ENCODE peak calls at places on chromosomes 13 and 19, in nine cellular contexts. Y is mucosa of descending colon, G is glutamatergic neuron, T is AG04450, N is tibial artery, B is AG04449, M is upper lobe of right lung, E is choroid plexus epithelial cell, Q is HCT116. U is an unnamed sample.

GRCh38 chr19:33871605-33872004 is 74.9 kb downstream of the KCTD15 start:
- DNase-seq in Y (no peak), G (no peak), T (no peak), N (no peak), B (no peak), M (no peak), E (no peak), Q (no peak), U (no peak)

GRCh38 chr13:45953082-45953481 is 99.5 kb downstream of the ZC3H13 start:
- DNase-seq in Y (no peak), G (no peak), T (no peak), N (no peak), B (no peak), M (no peak), E (no peak), Q (no peak), U (no peak)

GRCh38 chr19:50516859-50517703 is 3.4 kb upstream of the ASPDH start:
- DNase-seq in Y (peak; percentile 15), G (no peak), T (no peak), N (no peak), B (no peak), M (no peak), E (no peak), Q (no peak), U (no peak)

GRCh38 chr19:14150770-14151661 is 14.6 kb upstream of the ASF1B start:
- DNase-seq in Y (no peak), G (no peak), T (no peak), N (no peak), B (no peak), M (no peak), E (no peak), Q (no peak), U (no peak)

GRCh38 chr19:33393286-33394005 is 19.9 kb downstream of the CEBPG start:
- DNase-seq in Y (peak; percentile 31), G (peak; percentile 55), T (no peak), N (peak; percentile 20), B (no peak), M (no peak), E (no peak), Q (no peak), U (no peak)

GRCh38 chr19:36081385-36081784 is 26.7 kb downstream of the WDR62 start:
- DNase-seq in Y (no peak), G (no peak), T (no peak), N (no peak), B (no peak), M (no peak), E (peak; percentile 18), Q (no peak), U (no peak)

GRCh38 chr13:45674908-45675307 is 27.2 kb upstream of the CBY2 start:
- DNase-seq in Y (no peak), G (no peak), T (no peak), N (no peak), B (peak; percentile 54), M (no peak), E (peak; percentile 51), Q (no peak), U (peak; percentile 92)

GRCh38 chr13:43805681-43806128 is 18.9 kb upstream of the ENOX1 start:
- DNase-seq in Y (no peak), G (no peak), T (no peak), N (no peak), B (no peak), M (no peak), E (peak; percentile 42), Q (no peak), U (peak; percentile 62)

GRCh38 chr19:28884786-28885476 is 328.0 kb downstream of the UQCRFS1 start:
- DNase-seq in Y (no peak), G (no peak), T (no peak), N (no peak), B (no peak), M (no peak), E (no peak), Q (no peak), U (no peak)

DNA sequence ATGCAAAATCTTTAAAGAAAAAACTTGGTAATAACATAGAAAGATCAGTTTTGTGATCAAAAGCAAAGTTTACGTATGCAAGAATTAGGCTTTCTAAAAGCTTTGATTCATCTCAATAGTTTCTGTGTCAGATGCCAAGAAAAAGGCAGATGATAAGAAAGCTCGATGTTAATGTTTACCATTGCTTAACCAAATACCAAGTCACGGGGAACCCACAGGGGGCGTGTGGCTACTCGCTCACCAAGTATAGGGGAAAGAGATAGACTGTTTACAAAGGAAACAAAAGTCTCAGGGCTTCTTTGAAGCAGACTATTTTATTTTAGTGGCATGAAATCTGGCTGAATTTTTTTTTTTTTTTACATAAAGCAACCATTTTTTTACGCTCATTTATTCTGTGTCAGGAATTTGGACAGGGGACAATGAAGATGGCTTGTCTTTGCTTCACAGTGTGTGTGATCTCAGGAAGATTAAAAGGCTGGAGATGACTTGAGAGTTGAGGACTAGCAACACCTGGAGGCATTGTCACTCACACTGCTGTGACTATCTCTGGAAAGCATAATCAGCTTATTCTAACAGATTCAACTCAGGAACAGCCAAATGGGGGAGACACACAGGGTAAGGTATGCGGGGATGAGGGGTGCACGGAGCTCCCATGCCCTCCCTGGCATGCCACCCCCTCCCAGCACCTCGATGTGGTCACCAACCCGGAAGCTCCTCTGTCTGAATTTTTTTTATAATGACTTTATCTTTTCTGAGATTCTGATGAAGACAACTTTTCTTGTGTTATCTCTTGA is 24.9 kb downstream of the RCBTB1 start:
- DNase-seq in Y (no peak), G (no peak), T (peak; percentile 43), N (no peak), B (no peak), M (no peak), E (peak; percentile 85), Q (no peak), U (peak; percentile 41)
- TF ChIP-seq CTCF in Y (no peak), G (no peak), T (peak; percentile 65), N (no peak), B (no peak), M (peak; percentile 31), E (peak; percentile 62), Q (no peak), U (no peak)

DNA sequence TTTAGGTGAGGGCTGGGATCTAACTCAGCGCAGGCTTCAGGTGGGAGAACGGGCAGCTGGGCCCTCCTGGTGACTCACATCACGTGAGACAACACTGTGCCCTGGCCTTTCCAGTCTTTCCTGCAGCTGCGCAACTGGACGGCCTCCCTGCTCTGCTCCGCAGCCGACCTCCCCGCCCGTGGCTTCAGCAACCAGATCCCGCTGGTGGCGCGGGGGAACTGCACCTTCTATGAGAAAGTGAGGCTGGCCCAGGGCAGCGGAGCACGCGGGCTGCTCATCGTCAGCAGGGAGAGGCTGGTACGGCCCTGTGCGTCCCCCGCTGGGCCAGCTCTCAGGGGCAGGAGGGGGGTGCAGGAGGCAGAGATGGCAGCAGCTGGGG is 8.8 kb downstream of the SPPL2B start:
- DNase-seq in Y (no peak), G (peak; percentile 86), T (no peak), N (no peak), B (no peak), M (no peak), E (peak; percentile 74), Q (no peak), U (no peak)
- TF ChIP-seq CTCF in Y (no peak), G (peak; percentile 67), T (no peak), N (no peak), B (peak; percentile 57), M (no peak), E (peak; percentile 46), Q (no peak), U (no peak)

GRCh38 chr19:2315121-2315817 is 7.3 kb upstream of the LINGO3 start:
- DNase-seq in Y (no peak), G (no peak), T (no peak), N (no peak), B (no peak), M (no peak), E (no peak), Q (no peak), U (no peak)

GRCh38 chr19:2311093-2311492 is 3.1 kb upstream of the LINGO3 start:
- DNase-seq in Y (no peak), G (no peak), T (no peak), N (no peak), B (no peak), M (no peak), E (no peak), Q (no peak), U (no peak)

GRCh38 chr19:2309734-2310362 is 1.9 kb upstream of the LINGO3 start:
- DNase-seq in Y (no peak), G (no peak), T (no peak), N (no peak), B (no peak), M (no peak), E (no peak), Q (no peak), U (peak; percentile 56)

GRCh38 chr19:2315818-2316353 is 7.9 kb upstream of the LINGO3 start:
- DNase-seq in Y (peak; percentile 75), G (peak; percentile 82), T (no peak), N (peak; percentile 66), B (no peak), M (peak; percentile 86), E (peak; percentile 70), Q (no peak), U (no peak)

DNA sequence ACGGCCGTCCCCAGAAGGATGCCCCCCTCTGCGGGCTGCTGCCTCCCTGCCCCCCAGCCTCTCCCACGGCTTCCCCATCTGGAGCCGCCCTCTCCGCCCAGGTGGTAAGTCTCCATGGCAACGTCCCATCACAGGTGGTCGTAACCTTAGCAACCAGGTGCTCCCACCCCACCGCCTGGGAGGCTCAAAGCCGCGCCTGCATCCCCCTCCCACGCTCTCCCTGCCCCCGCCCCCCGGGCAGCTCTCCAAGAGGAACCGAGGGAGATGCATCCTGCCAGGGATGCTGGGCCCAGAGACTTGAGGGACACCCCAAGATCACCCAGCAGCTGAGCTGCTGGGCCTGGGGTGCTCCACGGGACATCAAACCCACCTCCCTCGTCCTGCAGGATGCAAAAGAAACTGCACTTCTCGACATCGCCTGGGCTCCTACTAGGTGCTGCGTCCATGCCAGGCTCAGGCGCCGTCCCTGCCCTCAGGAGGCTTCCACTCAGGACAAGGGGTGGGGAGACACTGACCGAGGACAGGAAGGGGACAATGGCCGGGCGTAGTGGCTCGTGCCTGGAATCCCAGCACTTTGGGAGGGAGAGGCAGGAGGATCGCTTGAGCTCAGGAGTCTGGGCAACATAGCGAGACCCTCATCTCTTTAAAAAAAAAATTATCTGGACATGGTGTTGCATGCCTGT is 5.0 kb upstream of the LINGO3 start:
- DNase-seq in Y (no peak), G (no peak), T (no peak), N (no peak), B (no peak), M (no peak), E (no peak), Q (no peak), U (no peak)
- TF ChIP-seq CTCF in Y (no peak), G (no peak), T (no peak), N (no peak), B (no peak), M (no peak), E (no peak), Q (no peak), U (no peak)

DNA sequence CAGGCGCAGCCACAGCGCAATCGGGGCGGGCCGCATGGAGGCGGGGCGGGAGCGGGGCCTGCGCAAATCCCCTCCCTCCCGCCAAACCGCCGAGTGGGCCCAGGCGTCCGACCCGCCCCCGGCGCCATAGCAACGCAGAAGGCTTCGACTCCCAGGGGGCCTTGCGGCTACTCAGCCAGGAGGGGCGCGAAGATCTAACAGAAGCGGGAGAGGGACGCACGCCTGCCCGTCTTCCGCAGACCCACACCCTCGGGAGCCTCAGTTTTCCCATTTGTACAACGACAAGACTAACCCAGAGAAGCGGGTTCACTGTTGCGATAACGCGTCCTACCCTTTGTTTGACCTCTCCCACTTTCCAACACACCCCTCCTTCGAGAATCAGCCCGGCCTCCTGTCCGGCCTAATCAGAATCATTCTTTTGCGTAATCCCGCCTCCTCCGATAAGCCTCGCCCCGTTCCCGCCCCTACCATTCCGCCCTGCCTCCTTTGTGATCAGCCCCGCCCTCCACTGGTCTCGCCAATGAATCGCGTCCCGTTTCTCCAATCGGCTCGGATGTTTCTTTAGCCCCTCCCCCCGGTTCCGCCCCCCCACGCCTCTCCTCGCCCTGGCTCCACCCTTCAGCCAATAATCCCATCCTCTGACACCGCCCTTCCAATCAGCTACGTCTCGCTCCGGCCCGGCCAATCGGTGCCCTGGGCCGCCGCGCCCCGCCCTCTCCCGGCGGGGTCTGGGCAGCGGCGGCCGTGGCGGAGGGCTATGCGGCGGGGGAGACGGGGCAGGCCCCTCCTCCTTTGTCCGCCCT is at the start of gene PCSK4:
- DNase-seq in Y (peak; percentile 99), G (peak; percentile 98), T (peak; percentile 98), N (peak; percentile 98), B (peak; percentile 89), M (peak; percentile 99), E (peak; percentile 99), Q (peak; percentile 98), U (peak; percentile 99)
- TF ChIP-seq CTCF in Y (no peak), G (no peak), T (no peak), N (no peak), B (no peak), M (no peak), E (no peak), Q (no peak), U (no peak)